ENCODE peak calls at places on chromosome X, in seven cellular contexts. K, Y, J, I, A, H and V are unnamed samples.

GRCh38 chrX:9465380-9466114 is 689 bp downstream of the TBL1X start:
- DNase-seq in A (peak), Y (peak), J (no peak), K (no peak), I (peak), H (peak), V (no peak)

GRCh38 chrX:24166078-24166477 is 16.5 kb downstream of the ZFX start:
- DNase-seq in I (no peak), J (no peak), A (no peak), Y (no peak), K (no peak), H (no peak), V (no peak)

GRCh38 chrX:150361777-150362351 is 1.3 kb upstream of the MAMLD1 start:
- DNase-seq in H (no peak), I (peak), J (no peak), Y (peak), K (no peak), A (no peak), V (no peak)

GRCh38 chrX:57900961-57901360 is 9.3 kb downstream of the ZXDA start:
- DNase-seq in H (no peak), J (no peak), Y (no peak), I (no peak), K (peak), A (no peak), V (no peak)

GRCh38 chrX:150205011-150205410 is 158.1 kb upstream of the MAMLD1 start:
- DNase-seq in H (no peak), A (no peak), Y (no peak), K (peak), J (no peak), I (no peak), V (no peak)

GRCh38 chrX:107677501-107677901 is 49.2 kb downstream of the PRPS1 start:
- DNase-seq in H (no peak), I (no peak), K (peak), Y (no peak), J (no peak), A (no peak), V (no peak)

GRCh38 chrX:12956704-12957541 is 18.0 kb upstream of the TMSB4X start:
- DNase-seq in H (peak), Y (no peak), A (peak), J (no peak), K (no peak), I (no peak), V (peak)

GRCh38 chrX:147079974-147080373 is 265.4 kb upstream of the CXorf51A start:
- DNase-seq in K (no peak), J (no peak), Y (no peak), A (no peak), I (no peak), H (no peak), V (no peak)

GRCh38 chrX:153626863-153627674 is 19.9 kb upstream of the DUSP9 start:
- DNase-seq in K (no peak), A (no peak), Y (peak), J (no peak), I (peak), H (no peak), V (no peak)

GRCh38 chrX:148459343-148459742 is 41.1 kb upstream of the AFF2 start:
- DNase-seq in J (no peak), H (no peak), I (no peak), Y (no peak), K (no peak), A (no peak), V (no peak)

GRCh38 chrX:45775462-45775861 is 574.8 kb upstream of the DIPK2B start:
- DNase-seq in K (peak), H (no peak), Y (no peak), A (no peak), J (peak), I (no peak), V (no peak)

GRCh38 chrX:140500427-140500826 is 4.4 kb downstream of the SOX3 start:
- DNase-seq in J (no peak), A (no peak), Y (no peak), I (no peak), K (no peak), H (no peak), V (no peak)

GRCh38 chrX:48831909-48832291 is 3.5 kb downstream of the PCSK1N start:
- DNase-seq in H (no peak), J (no peak), I (peak), Y (no peak), A (no peak), K (no peak), V (no peak)
- H3K4me3 ChIP-seq in H (no peak), J (no peak), I (no peak), Y (no peak), A (no peak), K (no peak), V (no peak)

GRCh38 chrX:96729868-96730643 is 45.4 kb downstream of the DIAPH2 start:
- DNase-seq in H (no peak), Y (no peak), I (no peak), J (no peak), K (no peak), A (no peak), V (no peak)

GRCh38 chrX:96729053-96729452 is 44.4 kb downstream of the DIAPH2 start:
- DNase-seq in I (no peak), H (no peak), J (no peak), K (no peak), A (no peak), Y (no peak), V (no peak)
- H3K4me3 ChIP-seq in I (no peak), H (no peak), J (no peak), K (no peak), A (no peak), Y (no peak), V (no peak)

DNA sequence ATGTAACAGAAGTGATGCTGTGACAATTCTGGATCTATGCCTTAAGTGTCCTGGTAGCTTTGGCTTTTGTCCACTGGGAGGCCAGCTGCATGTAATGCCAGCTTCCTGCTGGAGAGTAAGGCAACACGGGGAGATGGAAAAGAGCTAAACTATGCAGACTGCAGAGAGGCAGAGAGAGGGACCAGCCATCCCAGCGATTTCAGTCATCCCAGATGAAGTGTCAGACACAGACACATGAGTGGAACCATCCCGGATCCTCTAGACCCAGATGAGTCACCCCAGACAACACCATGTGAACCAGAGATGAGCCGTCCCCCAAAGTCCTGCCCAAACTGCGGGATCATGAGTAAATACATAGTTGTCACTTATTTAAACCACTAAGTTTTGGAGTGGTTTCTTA is 14.6 kb downstream of the SRPX start:
- DNase-seq in I (no peak), A (no peak), H (no peak), K (peak), Y (no peak), J (no peak), V (no peak)
- H3K4me3 ChIP-seq in I (no peak), A (no peak), H (no peak), K (no peak), Y (no peak), J (no peak), V (no peak)

DNA sequence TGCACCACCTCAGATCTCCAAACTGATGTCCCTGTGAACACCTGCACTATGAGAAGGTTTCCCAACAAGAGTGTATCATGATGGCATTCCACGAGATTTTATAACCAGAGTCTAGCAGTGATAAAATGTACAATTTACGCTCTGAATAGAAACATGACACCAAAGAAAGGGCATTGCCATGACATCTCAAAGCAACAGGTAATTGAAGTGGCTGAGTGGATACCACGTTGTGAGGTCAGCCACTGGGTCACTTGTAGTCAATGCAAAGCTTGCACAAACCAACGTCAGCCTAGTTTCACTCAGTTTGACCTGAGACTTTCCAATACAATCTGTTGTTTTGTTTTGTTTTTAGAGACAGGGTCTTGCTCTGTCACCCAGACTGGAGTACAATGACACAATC is 15.0 kb upstream of the SLC25A5 start:
- DNase-seq in I (no peak), K (no peak), A (no peak), Y (no peak), H (no peak), J (no peak), V (no peak)
- H3K4me3 ChIP-seq in I (no peak), K (no peak), A (no peak), Y (no peak), H (no peak), J (no peak), V (no peak)

GRCh38 chrX:46782034-46782433 is 23.1 kb upstream of the SLC9A7 start:
- DNase-seq in K (no peak), J (no peak), I (no peak), A (no peak), Y (no peak), H (no peak), V (no peak)

GRCh38 chrX:46777971-46778810 is 19.3 kb upstream of the SLC9A7 start:
- DNase-seq in J (no peak), K (peak), Y (no peak), I (no peak), A (no peak), H (no peak), V (no peak)
- H3K4me3 ChIP-seq in J (no peak), K (no peak), Y (no peak), I (no peak), A (no peak), H (no peak), V (no peak)

DNA sequence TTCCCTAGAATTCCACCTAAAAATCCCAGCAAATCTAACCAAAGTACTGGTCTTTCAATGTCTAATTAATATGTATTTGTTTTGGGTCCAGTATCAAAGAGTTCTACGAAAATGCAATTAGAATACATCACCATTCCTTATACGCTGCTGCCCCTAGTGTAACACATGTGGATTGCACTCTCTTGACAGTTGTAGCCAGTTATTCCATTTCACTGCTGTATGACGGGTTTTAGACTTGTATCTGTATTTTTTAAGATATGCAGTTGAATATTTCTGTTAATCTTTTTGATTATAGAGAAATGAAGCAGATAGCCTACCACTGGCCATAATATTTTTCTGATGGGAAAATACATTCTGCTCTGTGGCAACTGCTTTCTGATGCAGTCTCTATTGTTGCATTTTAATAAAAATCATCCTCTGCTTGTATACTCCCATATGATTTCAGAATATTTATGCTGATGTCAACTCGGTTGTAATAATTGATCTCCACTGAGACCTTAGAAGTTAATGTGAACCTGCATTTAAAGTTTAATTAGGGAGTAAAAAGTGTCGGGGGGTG is 17.1 kb upstream of the PAGE2B start:
- DNase-seq in I (no peak), A (peak), Y (no peak), K (peak), J (no peak), H (no peak), V (peak)
- H3K4me3 ChIP-seq in I (no peak), A (peak), Y (no peak), K (no peak), J (no peak), H (peak), V (no peak)